ENCODE peak calls at places on chromosomes 16 and 17, in seven cellular contexts. K is substantia nigra, V is non-pigmented ciliary epithelial cell, A is mammary epithelial cell, Z is activated gamma-delta T cell treated with Interleukin-2 at 50 U/mL for 16 hours, R is left cardiac atrium, Y is T-helper 2 cell. B is an unnamed sample.

GRCh38 chr16:87946596-87947350 is 4.5 kb upstream of the BANP start:
- DNase-seq in R (no peak), Y (no peak), K (no peak), A (no peak), V (no peak), Z (no peak), B (no peak)

GRCh38 chr17:32876414-32877163 is at the start of gene MYO1D:
- DNase-seq in V (no peak), Z (peak), Y (peak), A (peak), R (peak), K (peak), B (peak)

GRCh38 chr17:73283841-73284282 is 22.2 kb upstream of the CPSF4L start:
- DNase-seq in V (no peak), R (no peak), K (no peak), A (no peak), Y (no peak), Z (no peak), B (peak)

GRCh38 chr17:81419333-81419885 is 24.2 kb downstream of the BAHCC1 start:
- DNase-seq in R (peak), A (peak), K (no peak), Y (no peak), Z (no peak), V (peak), B (peak)

GRCh38 chr16:8644151-8644512 is 22.6 kb downstream of the METTL22 start:
- DNase-seq in A (no peak), Y (no peak), K (no peak), Z (no peak), R (no peak), V (no peak), B (no peak)

GRCh38 chr17:49572226-49572625 is 3.4 kb upstream of the NXPH3 start:
- DNase-seq in Y (no peak), A (no peak), K (no peak), Z (no peak), V (no peak), R (no peak), B (no peak)

GRCh38 chr16:15526097-15526496 is 91.7 kb downstream of the BMERB1 start:
- DNase-seq in R (no peak), K (no peak), Z (no peak), V (no peak), Y (no peak), A (no peak), B (no peak)

GRCh38 chr17:74199306-74200092 is 4.0 kb upstream of the RPL38 start:
- DNase-seq in Z (peak), A (peak), Y (peak), V (no peak), R (peak), K (peak), B (peak)

GRCh38 chr17:74466111-74466784 is at the start of gene CD300A:
- DNase-seq in Z (no peak), V (no peak), R (no peak), K (peak), A (no peak), Y (no peak), B (peak)

GRCh38 chr16:2464333-2464732 is 4.4 kb downstream of the TEDC2 start:
- DNase-seq in Z (no peak), K (no peak), Y (no peak), A (no peak), R (no peak), V (no peak), B (no peak)

GRCh38 chr17:32555611-32556310 is 69.0 kb downstream of the CDK5R1 start:
- DNase-seq in A (no peak), Z (no peak), V (no peak), K (no peak), R (no peak), Y (no peak), B (no peak)

GRCh38 chr16:72428611-72429376 is 256.8 kb upstream of the PMFBP1 start:
- DNase-seq in A (no peak), V (no peak), R (no peak), Y (no peak), Z (no peak), K (peak), B (no peak)

GRCh38 chr17:78979780-78980623 is at the start of gene LGALS3BP:
- DNase-seq in A (peak), V (no peak), Z (no peak), R (peak), Y (no peak), K (peak), B (peak)

GRCh38 chr17:27627514-27627913 is 3.5 kb upstream of the LGALS9 start:
- DNase-seq in R (no peak), Z (no peak), Y (no peak), K (no peak), A (no peak), V (no peak), B (no peak)

GRCh38 chr16:68227850-68228553 is 7.9 kb downstream of the ESRP2 start:
- DNase-seq in Z (no peak), Y (no peak), R (no peak), A (no peak), K (no peak), V (no peak), B (peak)